ENCODE peak calls at places on chromosomes 2 and 18, in six cellular contexts. One of them, this sample, is unnamed.
A peak's percentile ranks its signal among the peaks of the same experiment; 100 is the strongest.

GRCh38 chr2:202355993-202356505 is 20.1 kb upstream of the BMPR2 start:
- DNase-seq in SK-N-SH: no peak
- DNase-seq in OCI-LY7: no peak
- DNase-seq in PC-9: no peak
- DNase-seq in HCT116: no peak
- DNase-seq in Karpas-422: peak; percentile 12
- DNase-seq in this sample: no peak

GRCh38 chr18:9771261-9771976 is 63.3 kb downstream of the RAB31 start:
- DNase-seq in PC-9: peak; percentile 81
- DNase-seq in Karpas-422: peak; percentile 72
- DNase-seq in HCT116: peak; percentile 56
- DNase-seq in OCI-LY7: peak; percentile 46
- DNase-seq in SK-N-SH: peak; percentile 86
- DNase-seq in this sample: peak; percentile 76

GRCh38 chr18:59718108-59719057 is 21.2 kb upstream of the CCBE1 start:
- DNase-seq in SK-N-SH: peak; percentile 78
- DNase-seq in HCT116: no peak
- DNase-seq in Karpas-422: no peak
- DNase-seq in PC-9: peak; percentile 76
- DNase-seq in OCI-LY7: no peak
- DNase-seq in this sample: peak; percentile 98

GRCh38 chr2:192379736-192380135 is 185.0 kb upstream of the TMEFF2 start:
- DNase-seq in HCT116: no peak
- DNase-seq in Karpas-422: no peak
- DNase-seq in PC-9: no peak
- DNase-seq in SK-N-SH: peak; percentile 33
- DNase-seq in OCI-LY7: no peak
- DNase-seq in this sample: no peak

GRCh38 chr2:180322781-180323180 is 315.7 kb upstream of the CWC22 start:
- DNase-seq in SK-N-SH: no peak
- DNase-seq in Karpas-422: no peak
- DNase-seq in PC-9: no peak
- DNase-seq in HCT116: no peak
- DNase-seq in OCI-LY7: no peak
- DNase-seq in this sample: peak; percentile 61

GRCh38 chr2:215430528-215431187 is 5.2 kb downstream of the FN1 start:
- DNase-seq in HCT116: no peak
- DNase-seq in OCI-LY7: no peak
- DNase-seq in Karpas-422: no peak
- DNase-seq in PC-9: no peak
- DNase-seq in SK-N-SH: no peak
- DNase-seq in this sample: no peak

GRCh38 chr18:57353940-57354461 is 1.6 kb downstream of the ST8SIA3 start:
- DNase-seq in HCT116: no peak
- DNase-seq in SK-N-SH: peak; percentile 77
- DNase-seq in PC-9: no peak
- DNase-seq in Karpas-422: no peak
- DNase-seq in OCI-LY7: no peak
- DNase-seq in this sample: no peak

GRCh38 chr2:241909769-241910168 is 40.2 kb downstream of the RTP5 start:
- DNase-seq in PC-9: no peak
- DNase-seq in HCT116: no peak
- DNase-seq in SK-N-SH: no peak
- DNase-seq in OCI-LY7: no peak
- DNase-seq in Karpas-422: no peak
- DNase-seq in this sample: no peak

GRCh38 chr18:59918320-59918755 is 18.5 kb downstream of the PMAIP1 start:
- DNase-seq in PC-9: peak; percentile 86
- DNase-seq in HCT116: peak; percentile 66
- DNase-seq in SK-N-SH: peak; percentile 49
- DNase-seq in OCI-LY7: peak; percentile 41
- DNase-seq in Karpas-422: peak; percentile 79
- DNase-seq in this sample: peak; percentile 91

GRCh38 chr2:196293751-196294486 is 122.5 kb upstream of the STK17B start:
- DNase-seq in SK-N-SH: no peak
- DNase-seq in PC-9: no peak
- DNase-seq in OCI-LY7: no peak
- DNase-seq in HCT116: no peak
- DNase-seq in Karpas-422: peak; percentile 33
- DNase-seq in this sample: peak; percentile 96

DNA sequence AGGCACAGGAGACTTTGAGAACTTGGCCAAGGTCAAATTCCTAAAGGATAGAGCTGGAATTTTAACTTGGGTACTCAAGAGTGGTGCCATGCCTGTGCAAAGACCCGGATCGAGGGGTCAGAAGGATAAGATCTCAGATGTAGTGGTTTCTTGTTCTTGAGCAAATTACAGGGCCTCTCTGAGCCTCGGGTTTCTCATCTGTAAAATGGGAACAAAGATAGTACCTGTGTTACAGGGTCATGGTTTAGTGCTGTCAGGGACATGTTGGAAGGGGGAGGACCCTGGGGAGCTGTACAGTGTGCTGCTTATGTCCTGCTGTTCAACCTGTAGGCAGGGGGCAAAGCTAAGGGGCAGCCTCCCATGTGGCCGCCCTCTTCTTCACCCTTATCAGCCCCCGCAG is 173.5 kb upstream of the HAAO start:
- DNase-seq in SK-N-SH: no peak
- DNase-seq in HCT116: no peak
- DNase-seq in PC-9: no peak
- DNase-seq in Karpas-422: no peak
- DNase-seq in OCI-LY7: no peak
- DNase-seq in this sample: no peak
- H3K27ac ChIP-seq in SK-N-SH: peak overlapping the region; percentile 85
- H3K27ac ChIP-seq in HCT116: no peak overlapping the region
- H3K27ac ChIP-seq in PC-9: no peak overlapping the region
- H3K27ac ChIP-seq in Karpas-422: no peak overlapping the region
- H3K27ac ChIP-seq in OCI-LY7: no peak overlapping the region
- H3K27ac ChIP-seq in this sample: no peak overlapping the region

DNA sequence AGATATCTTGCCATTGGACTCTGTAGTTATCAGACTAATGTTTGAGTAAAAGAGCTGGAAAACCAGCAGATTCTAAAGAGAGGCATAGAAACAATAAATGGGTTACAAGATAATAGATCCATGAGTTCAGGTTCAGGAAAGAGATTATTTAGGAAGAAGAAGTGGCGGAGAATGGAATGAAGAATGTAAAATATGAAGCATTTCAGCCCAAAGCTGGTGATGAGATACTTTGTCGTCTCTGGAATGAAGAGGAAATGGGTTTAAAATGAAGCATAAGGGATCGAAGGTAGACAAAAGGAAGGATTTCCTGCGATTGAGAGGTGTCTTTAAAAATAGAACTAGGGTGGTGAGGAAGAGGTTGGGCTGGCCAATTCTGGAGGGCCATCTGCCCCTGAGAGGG is 36.6 kb downstream of the BCL11A start:
- DNase-seq in PC-9: no peak
- DNase-seq in Karpas-422: no peak
- DNase-seq in OCI-LY7: no peak
- DNase-seq in HCT116: no peak
- DNase-seq in SK-N-SH: no peak
- DNase-seq in this sample: no peak
- H3K79me2 ChIP-seq in PC-9: no peaks in the 10 kb centered on the region
- H3K79me2 ChIP-seq in Karpas-422: peaks cover 100% of the 10 kb centered on the region
- H3K79me2 ChIP-seq in OCI-LY7: peaks cover 99% of the 10 kb centered on the region
- H3K79me2 ChIP-seq in HCT116: no peaks in the 10 kb centered on the region
- H3K79me2 ChIP-seq in SK-N-SH: peaks cover 16% of the 10 kb centered on the region
- H3K79me2 ChIP-seq in this sample: no peaks in the 10 kb centered on the region

GRCh38 chr2:7989823-7990222 is 692.0 kb upstream of the ID2 start:
- DNase-seq in PC-9: no peak
- DNase-seq in SK-N-SH: no peak
- DNase-seq in HCT116: no peak
- DNase-seq in Karpas-422: no peak
- DNase-seq in OCI-LY7: no peak
- DNase-seq in this sample: no peak
- H3K9me2 ChIP-seq in PC-9: no peaks in the 10 kb centered on the region
- H3K9me2 ChIP-seq in SK-N-SH: no peaks in the 10 kb centered on the region
- H3K9me2 ChIP-seq in HCT116: no peaks in the 10 kb centered on the region
- H3K9me2 ChIP-seq in Karpas-422: no peaks in the 10 kb centered on the region
- H3K9me2 ChIP-seq in OCI-LY7: no peaks in the 10 kb centered on the region
- H3K9me2 ChIP-seq in this sample: no peaks in the 10 kb centered on the region

GRCh38 chr2:85308201-85308600 is 19.6 kb downstream of the TGOLN2 start:
- DNase-seq in OCI-LY7: no peak
- DNase-seq in SK-N-SH: no peak
- DNase-seq in Karpas-422: no peak
- DNase-seq in HCT116: no peak
- DNase-seq in PC-9: no peak
- DNase-seq in this sample: no peak

GRCh38 chr2:85310330-85310729 is 17.5 kb downstream of the TGOLN2 start:
- DNase-seq in SK-N-SH: no peak
- DNase-seq in OCI-LY7: peak; percentile 31
- DNase-seq in HCT116: no peak
- DNase-seq in Karpas-422: peak; percentile 66
- DNase-seq in PC-9: no peak
- DNase-seq in this sample: no peak

GRCh38 chr2:85307527-85307897 is 20.3 kb downstream of the TGOLN2 start:
- DNase-seq in HCT116: no peak
- DNase-seq in OCI-LY7: no peak
- DNase-seq in SK-N-SH: no peak
- DNase-seq in Karpas-422: no peak
- DNase-seq in PC-9: no peak
- DNase-seq in this sample: no peak

GRCh38 chr2:85308951-85309555 is 18.7 kb downstream of the TGOLN2 start:
- DNase-seq in SK-N-SH: peak; percentile 95
- DNase-seq in OCI-LY7: no peak
- DNase-seq in PC-9: no peak
- DNase-seq in Karpas-422: no peak
- DNase-seq in HCT116: no peak
- DNase-seq in this sample: peak; percentile 34

GRCh38 chr2:85309699-85310321 is 18.0 kb downstream of the TGOLN2 start:
- DNase-seq in PC-9: no peak
- DNase-seq in SK-N-SH: no peak
- DNase-seq in HCT116: no peak
- DNase-seq in OCI-LY7: no peak
- DNase-seq in Karpas-422: no peak
- DNase-seq in this sample: no peak
- H3K27ac ChIP-seq in PC-9: no peak overlapping the region
- H3K27ac ChIP-seq in SK-N-SH: peak overlapping the region; percentile 51
- H3K27ac ChIP-seq in HCT116: no peak overlapping the region
- H3K27ac ChIP-seq in OCI-LY7: no peak overlapping the region
- H3K27ac ChIP-seq in Karpas-422: no peak overlapping the region
- H3K27ac ChIP-seq in this sample: no peak overlapping the region

GRCh38 chr18:62738638-62739037 is 23.3 kb downstream of the PHLPP1 start:
- DNase-seq in HCT116: no peak
- DNase-seq in Karpas-422: no peak
- DNase-seq in PC-9: no peak
- DNase-seq in SK-N-SH: no peak
- DNase-seq in OCI-LY7: no peak
- DNase-seq in this sample: no peak

GRCh38 chr18:62739911-62740310 is 24.6 kb downstream of the PHLPP1 start:
- DNase-seq in PC-9: no peak
- DNase-seq in Karpas-422: no peak
- DNase-seq in SK-N-SH: no peak
- DNase-seq in HCT116: no peak
- DNase-seq in OCI-LY7: no peak
- DNase-seq in this sample: no peak

GRCh38 chr18:62735387-62735786 is 20.0 kb downstream of the PHLPP1 start:
- DNase-seq in OCI-LY7: no peak
- DNase-seq in HCT116: no peak
- DNase-seq in Karpas-422: no peak
- DNase-seq in SK-N-SH: no peak
- DNase-seq in PC-9: no peak
- DNase-seq in this sample: no peak

GRCh38 chr18:62736077-62736476 is 20.7 kb downstream of the PHLPP1 start:
- DNase-seq in PC-9: no peak
- DNase-seq in Karpas-422: no peak
- DNase-seq in HCT116: no peak
- DNase-seq in SK-N-SH: no peak
- DNase-seq in OCI-LY7: no peak
- DNase-seq in this sample: no peak

DNA sequence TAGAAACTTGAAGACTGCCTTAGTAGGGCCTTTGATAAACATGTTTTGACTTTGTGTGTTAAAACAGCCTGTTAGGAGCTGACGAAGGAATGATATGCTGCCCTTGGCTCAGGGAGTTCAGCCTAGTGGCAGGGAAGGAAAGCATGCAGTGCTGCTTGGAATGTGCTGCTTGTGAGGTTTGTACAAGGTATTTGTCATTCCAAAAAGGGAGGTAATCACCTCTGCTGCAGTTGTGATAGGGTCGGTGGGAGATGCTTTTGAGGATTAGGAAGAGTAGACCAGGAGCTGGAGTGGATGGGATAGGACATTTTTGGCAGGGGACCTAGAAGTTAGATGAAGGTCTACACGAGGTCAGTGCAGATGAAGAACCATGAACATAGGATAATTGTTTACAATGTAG is 22.1 kb downstream of the PHLPP1 start:
- DNase-seq in SK-N-SH: no peak
- DNase-seq in HCT116: no peak
- DNase-seq in OCI-LY7: no peak
- DNase-seq in PC-9: no peak
- DNase-seq in Karpas-422: no peak
- DNase-seq in this sample: no peak
- H3K79me2 ChIP-seq in SK-N-SH: peaks cover 12% of the 10 kb centered on the region
- H3K79me2 ChIP-seq in HCT116: peaks cover 48% of the 10 kb centered on the region
- H3K79me2 ChIP-seq in OCI-LY7: peaks cover 3% of the 10 kb centered on the region
- H3K79me2 ChIP-seq in PC-9: peaks cover 90% of the 10 kb centered on the region
- H3K79me2 ChIP-seq in Karpas-422: no peaks in the 10 kb centered on the region
- H3K79me2 ChIP-seq in this sample: peaks cover 88% of the 10 kb centered on the region